ENCODE peak calls at places on chromosomes 1 and 21, in seven cellular contexts. One of them, this sample, is unnamed.

GRCh38 chr1:59742526-59742925 is 72.2 kb upstream of the HOOK1 start:
- DNase-seq in AG09319: no peak
- DNase-seq in GM13976: no peak
- DNase-seq in coronary artery: no peak
- DNase-seq in fibroblast of mammary gland: no peak
- DNase-seq in type B pancreatic cell: no peak
- DNase-seq in HFF-Myc: no peak
- DNase-seq in this sample: no peak

GRCh38 chr1:27528701-27529637 is 39.0 kb upstream of the WASF2 start:
- DNase-seq in coronary artery: no peak
- DNase-seq in type B pancreatic cell: no peak
- DNase-seq in GM13976: no peak
- DNase-seq in HFF-Myc: no peak
- DNase-seq in fibroblast of mammary gland: peak
- DNase-seq in AG09319: no peak
- DNase-seq in this sample: no peak

GRCh38 chr1:158943059-158943458 is 11.7 kb downstream of the PYHIN1 start:
- DNase-seq in HFF-Myc: no peak
- DNase-seq in coronary artery: no peak
- DNase-seq in AG09319: no peak
- DNase-seq in fibroblast of mammary gland: peak
- DNase-seq in type B pancreatic cell: no peak
- DNase-seq in GM13976: no peak
- DNase-seq in this sample: no peak

GRCh38 chr21:23578027-23578426 is 2029.3 kb downstream of the MRPL39 start:
- DNase-seq in type B pancreatic cell: no peak
- DNase-seq in fibroblast of mammary gland: no peak
- DNase-seq in coronary artery: no peak
- DNase-seq in GM13976: no peak
- DNase-seq in AG09319: no peak
- DNase-seq in HFF-Myc: no peak
- DNase-seq in this sample: no peak

GRCh38 chr1:153506831-153507413 is 28.9 kb downstream of the S100A6 start:
- DNase-seq in AG09319: peak
- DNase-seq in coronary artery: peak
- DNase-seq in type B pancreatic cell: no peak
- DNase-seq in GM13976: no peak
- DNase-seq in fibroblast of mammary gland: peak
- DNase-seq in HFF-Myc: peak
- DNase-seq in this sample: peak

GRCh38 chr1:94713472-94714141 is 106.5 kb upstream of the SLC44A3 start:
- DNase-seq in type B pancreatic cell: no peak
- DNase-seq in GM13976: peak
- DNase-seq in HFF-Myc: peak
- DNase-seq in fibroblast of mammary gland: peak
- DNase-seq in coronary artery: no peak
- DNase-seq in AG09319: peak
- DNase-seq in this sample: peak

GRCh38 chr21:44874497-44875331 is 1.2 kb upstream of the PTTG1IP start:
- DNase-seq in GM13976: no peak
- DNase-seq in HFF-Myc: no peak
- DNase-seq in fibroblast of mammary gland: no peak
- DNase-seq in coronary artery: peak
- DNase-seq in AG09319: no peak
- DNase-seq in type B pancreatic cell: no peak
- DNase-seq in this sample: no peak

GRCh38 chr1:10736623-10737267 is 59.7 kb downstream of the CASZ1 start:
- DNase-seq in AG09319: no peak
- DNase-seq in type B pancreatic cell: no peak
- DNase-seq in fibroblast of mammary gland: no peak
- DNase-seq in HFF-Myc: no peak
- DNase-seq in coronary artery: no peak
- DNase-seq in GM13976: no peak
- DNase-seq in this sample: no peak

GRCh38 chr1:118157506-118157905 is 27.5 kb downstream of the SPAG17 start:
- DNase-seq in type B pancreatic cell: no peak
- DNase-seq in fibroblast of mammary gland: no peak
- DNase-seq in coronary artery: no peak
- DNase-seq in AG09319: no peak
- DNase-seq in GM13976: no peak
- DNase-seq in HFF-Myc: no peak
- DNase-seq in this sample: no peak

GRCh38 chr1:24535021-24535424 is 20.9 kb upstream of the NCMAP start:
- DNase-seq in HFF-Myc: no peak
- DNase-seq in GM13976: peak
- DNase-seq in coronary artery: no peak
- DNase-seq in fibroblast of mammary gland: no peak
- DNase-seq in AG09319: no peak
- DNase-seq in type B pancreatic cell: no peak
- DNase-seq in this sample: no peak

GRCh38 chr1:110164951-110165350 is 14.7 kb downstream of the SLC6A17 start:
- DNase-seq in coronary artery: no peak
- DNase-seq in AG09319: no peak
- DNase-seq in HFF-Myc: no peak
- DNase-seq in fibroblast of mammary gland: no peak
- DNase-seq in type B pancreatic cell: no peak
- DNase-seq in GM13976: no peak
- DNase-seq in this sample: no peak

GRCh38 chr1:3019007-3019515 is 2.2 kb upstream of the ACTRT2 start:
- DNase-seq in type B pancreatic cell: peak
- DNase-seq in GM13976: no peak
- DNase-seq in coronary artery: no peak
- DNase-seq in HFF-Myc: no peak
- DNase-seq in AG09319: no peak
- DNase-seq in fibroblast of mammary gland: no peak
- DNase-seq in this sample: no peak

GRCh38 chr1:236021424-236022135 is 43.3 kb downstream of the NID1 start:
- DNase-seq in coronary artery: no peak
- DNase-seq in type B pancreatic cell: no peak
- DNase-seq in GM13976: no peak
- DNase-seq in AG09319: peak
- DNase-seq in fibroblast of mammary gland: peak
- DNase-seq in HFF-Myc: no peak
- DNase-seq in this sample: peak

GRCh38 chr1:33966346-33967141 is 102.7 kb downstream of the HMGB4 start:
- DNase-seq in fibroblast of mammary gland: peak
- DNase-seq in GM13976: no peak
- DNase-seq in type B pancreatic cell: no peak
- DNase-seq in coronary artery: no peak
- DNase-seq in AG09319: peak
- DNase-seq in HFF-Myc: no peak
- DNase-seq in this sample: no peak

GRCh38 chr1:240474133-240474614 is 137.8 kb downstream of the GREM2 start:
- DNase-seq in fibroblast of mammary gland: peak
- DNase-seq in type B pancreatic cell: no peak
- DNase-seq in coronary artery: no peak
- DNase-seq in HFF-Myc: no peak
- DNase-seq in GM13976: no peak
- DNase-seq in AG09319: no peak
- DNase-seq in this sample: no peak

GRCh38 chr1:26677306-26678115 is 18.3 kb upstream of the ARID1A start:
- DNase-seq in type B pancreatic cell: no peak
- DNase-seq in fibroblast of mammary gland: peak
- DNase-seq in AG09319: peak
- DNase-seq in GM13976: peak
- DNase-seq in HFF-Myc: peak
- DNase-seq in coronary artery: peak
- DNase-seq in this sample: no peak

GRCh38 chr1:84758968-84759491 is 68.8 kb upstream of the SSX2IP start:
- DNase-seq in type B pancreatic cell: no peak
- DNase-seq in fibroblast of mammary gland: no peak
- DNase-seq in AG09319: no peak
- DNase-seq in HFF-Myc: no peak
- DNase-seq in coronary artery: no peak
- DNase-seq in GM13976: no peak
- DNase-seq in this sample: no peak

GRCh38 chr1:234666206-234666605 is 56.2 kb upstream of the IRF2BP2 start:
- DNase-seq in GM13976: no peak
- DNase-seq in type B pancreatic cell: no peak
- DNase-seq in HFF-Myc: no peak
- DNase-seq in fibroblast of mammary gland: no peak
- DNase-seq in AG09319: no peak
- DNase-seq in coronary artery: no peak
- DNase-seq in this sample: no peak

GRCh38 chr21:32406405-32406804 is 6.1 kb upstream of the EVA1C start:
- DNase-seq in fibroblast of mammary gland: no peak
- DNase-seq in HFF-Myc: no peak
- DNase-seq in coronary artery: no peak
- DNase-seq in GM13976: no peak
- DNase-seq in type B pancreatic cell: no peak
- DNase-seq in AG09319: no peak
- DNase-seq in this sample: no peak

GRCh38 chr1:187294421-187295201 is 465.9 kb downstream of the PLA2G4A start:
- DNase-seq in AG09319: no peak
- DNase-seq in coronary artery: no peak
- DNase-seq in GM13976: no peak
- DNase-seq in HFF-Myc: no peak
- DNase-seq in fibroblast of mammary gland: no peak
- DNase-seq in type B pancreatic cell: no peak
- DNase-seq in this sample: no peak

GRCh38 chr1:94773931-94774422 is 46.2 kb upstream of the SLC44A3 start:
- DNase-seq in coronary artery: no peak
- DNase-seq in GM13976: no peak
- DNase-seq in AG09319: no peak
- DNase-seq in HFF-Myc: no peak
- DNase-seq in type B pancreatic cell: no peak
- DNase-seq in fibroblast of mammary gland: peak
- DNase-seq in this sample: no peak

GRCh38 chr1:51048670-51049069 is 53.4 kb upstream of the C1orf185 start:
- DNase-seq in HFF-Myc: no peak
- DNase-seq in type B pancreatic cell: no peak
- DNase-seq in AG09319: no peak
- DNase-seq in coronary artery: no peak
- DNase-seq in fibroblast of mammary gland: no peak
- DNase-seq in GM13976: no peak
- DNase-seq in this sample: no peak

GRCh38 chr1:165144757-165145397 is 211.6 kb downstream of the LMX1A start:
- DNase-seq in AG09319: peak
- DNase-seq in coronary artery: no peak
- DNase-seq in type B pancreatic cell: peak
- DNase-seq in HFF-Myc: peak
- DNase-seq in fibroblast of mammary gland: peak
- DNase-seq in GM13976: peak
- DNase-seq in this sample: peak

GRCh38 chr1:197685785-197686184 is 89.5 kb downstream of the DENND1B start:
- DNase-seq in GM13976: no peak
- DNase-seq in coronary artery: no peak
- DNase-seq in fibroblast of mammary gland: no peak
- DNase-seq in HFF-Myc: no peak
- DNase-seq in AG09319: no peak
- DNase-seq in type B pancreatic cell: no peak
- DNase-seq in this sample: no peak

GRCh38 chr1:202085682-202086373 is 36.9 kb upstream of the GPR37L1 start:
- DNase-seq in HFF-Myc: no peak
- DNase-seq in coronary artery: no peak
- DNase-seq in AG09319: no peak
- DNase-seq in fibroblast of mammary gland: peak
- DNase-seq in type B pancreatic cell: no peak
- DNase-seq in GM13976: no peak
- DNase-seq in this sample: no peak

GRCh38 chr1:222618001-222618879 is at the start of gene MIA3:
- DNase-seq in fibroblast of mammary gland: no peak
- DNase-seq in type B pancreatic cell: peak
- DNase-seq in HFF-Myc: peak
- DNase-seq in AG09319: no peak
- DNase-seq in coronary artery: peak
- DNase-seq in GM13976: peak
- DNase-seq in this sample: no peak

GRCh38 chr1:2999138-2999537 is 22.1 kb upstream of the ACTRT2 start:
- DNase-seq in GM13976: no peak
- DNase-seq in type B pancreatic cell: no peak
- DNase-seq in fibroblast of mammary gland: no peak
- DNase-seq in AG09319: no peak
- DNase-seq in coronary artery: no peak
- DNase-seq in HFF-Myc: no peak
- DNase-seq in this sample: no peak

DNA sequence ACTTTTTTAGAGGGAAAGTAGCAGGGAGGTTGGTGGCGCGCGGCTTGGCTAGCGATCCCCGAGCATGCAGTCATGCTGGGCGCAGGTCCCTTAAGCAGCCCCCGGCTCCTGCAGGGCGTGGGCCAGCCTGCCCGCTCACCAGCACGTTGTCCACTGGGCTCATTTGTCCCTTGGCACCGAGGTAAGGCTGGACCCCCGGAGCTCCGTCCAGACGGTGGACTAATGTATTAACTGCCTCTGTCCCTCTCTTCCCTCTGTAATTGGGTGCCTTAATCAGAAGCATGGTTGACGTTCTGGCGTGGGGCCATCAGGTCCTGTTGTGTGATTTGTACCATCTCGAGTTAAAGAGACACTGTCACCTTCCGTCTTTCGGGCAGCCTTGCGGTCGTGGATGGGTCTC is 17.7 kb downstream of the TMEM201 start:
- DNase-seq in coronary artery: no peak
- DNase-seq in fibroblast of mammary gland: no peak
- DNase-seq in type B pancreatic cell: no peak
- DNase-seq in GM13976: no peak
- DNase-seq in AG09319: no peak
- DNase-seq in HFF-Myc: no peak
- DNase-seq in this sample: no peak
- TF ChIP-seq CTCF in coronary artery: no peak
- TF ChIP-seq CTCF in fibroblast of mammary gland: no peak
- TF ChIP-seq CTCF in type B pancreatic cell: no peak
- TF ChIP-seq CTCF in GM13976: no peak
- TF ChIP-seq CTCF in AG09319: no peak
- TF ChIP-seq CTCF in HFF-Myc: no peak
- TF ChIP-seq CTCF in this sample: no peak

DNA sequence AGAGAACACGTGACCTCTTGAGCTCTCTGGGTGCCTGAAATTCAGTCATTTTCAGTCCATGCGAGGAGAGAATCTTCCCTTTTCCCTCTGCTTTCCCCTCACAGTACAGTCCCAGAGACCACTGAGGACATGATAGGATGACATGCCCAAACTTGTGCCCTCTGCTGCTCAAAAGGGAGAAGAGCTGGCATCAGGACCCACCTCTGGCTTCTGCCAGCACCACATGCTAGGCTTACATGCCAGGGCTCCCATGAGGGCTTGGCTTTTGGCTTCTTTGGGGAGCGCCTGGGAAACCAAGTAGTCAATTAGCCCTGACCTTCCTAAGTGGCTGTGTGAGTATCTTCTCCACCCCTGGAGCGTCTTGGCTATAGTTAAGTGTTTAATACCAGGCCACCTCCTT is 13.8 kb upstream of the KCNQ4 start:
- DNase-seq in coronary artery: peak
- DNase-seq in fibroblast of mammary gland: no peak
- DNase-seq in HFF-Myc: no peak
- DNase-seq in type B pancreatic cell: no peak
- DNase-seq in GM13976: no peak
- DNase-seq in AG09319: no peak
- DNase-seq in this sample: no peak
- TF ChIP-seq CTCF in coronary artery: no peak
- TF ChIP-seq CTCF in fibroblast of mammary gland: peak
- TF ChIP-seq CTCF in HFF-Myc: peak
- TF ChIP-seq CTCF in type B pancreatic cell: no peak
- TF ChIP-seq CTCF in GM13976: no peak
- TF ChIP-seq CTCF in AG09319: peak
- TF ChIP-seq CTCF in this sample: peak

GRCh38 chr21:40173833-40174232 is 306.6 kb downstream of the PCP4 start:
- DNase-seq in HFF-Myc: no peak
- DNase-seq in type B pancreatic cell: no peak
- DNase-seq in AG09319: no peak
- DNase-seq in GM13976: no peak
- DNase-seq in coronary artery: no peak
- DNase-seq in fibroblast of mammary gland: no peak
- DNase-seq in this sample: no peak
- TF ChIP-seq CTCF in HFF-Myc: no peak
- TF ChIP-seq CTCF in type B pancreatic cell: no peak
- TF ChIP-seq CTCF in AG09319: no peak
- TF ChIP-seq CTCF in GM13976: no peak
- TF ChIP-seq CTCF in coronary artery: no peak
- TF ChIP-seq CTCF in fibroblast of mammary gland: no peak
- TF ChIP-seq CTCF in this sample: no peak

GRCh38 chr1:5640845-5641244 is 351.4 kb downstream of the NPHP4 start:
- DNase-seq in AG09319: no peak
- DNase-seq in GM13976: no peak
- DNase-seq in coronary artery: no peak
- DNase-seq in type B pancreatic cell: no peak
- DNase-seq in fibroblast of mammary gland: no peak
- DNase-seq in HFF-Myc: no peak
- DNase-seq in this sample: no peak
- TF ChIP-seq CTCF in AG09319: no peak
- TF ChIP-seq CTCF in GM13976: no peak
- TF ChIP-seq CTCF in coronary artery: no peak
- TF ChIP-seq CTCF in type B pancreatic cell: peak
- TF ChIP-seq CTCF in fibroblast of mammary gland: no peak
- TF ChIP-seq CTCF in HFF-Myc: no peak
- TF ChIP-seq CTCF in this sample: no peak

This sample was measured in BJ.